ENCODE peak calls at places on chromosomes 11 and 22, in ten cellular contexts. D is A549, G is stomach, Y is suprapubic skin, B is tibial nerve, Z is transverse colon, P is ovary, S is esophagus muscularis mucosa, J is GM12878, E is sigmoid colon. W is an unnamed sample.

GRCh38 chr11:6828103-6828502 is 17.4 kb upstream of the OR10A5 start:
- DNase-seq in D (no peak), G (no peak), Y (no peak), B (no peak), Z (no peak), P (no peak), S (no peak), J (no peak), E (no peak), W (no peak)

GRCh38 chr22:30295576-30295975 is 6.3 kb upstream of the CASTOR1 start:
- DNase-seq in D (no peak), G (no peak), Y (no peak), B (no peak), Z (no peak), P (no peak), S (no peak), J (no peak), E (no peak), W (no peak)

GRCh38 chr22:29056472-29056871 is 5.2 kb downstream of the C22orf31 start:
- DNase-seq in D (no peak), G (no peak), Y (peak; percentile 10), B (no peak), Z (no peak), P (no peak), S (no peak), J (no peak), E (no peak), W (no peak)

GRCh38 chr22:27810566-27810965 is 9.0 kb upstream of the MN1 start:
- DNase-seq in D (no peak), G (peak; percentile 73), Y (no peak), B (peak; percentile 68), Z (peak; percentile 47), P (peak; percentile 84), S (no peak), J (no peak), E (peak; percentile 93), W (no peak)

GRCh38 chr11:127098684-127099083 is 98.1 kb upstream of the KIRREL3 start:
- DNase-seq in D (no peak), G (no peak), Y (no peak), B (no peak), Z (no peak), P (no peak), S (no peak), J (no peak), E (no peak), W (no peak)

GRCh38 chr11:62777389-62777788 is 6.2 kb downstream of the TAF6L start:
- DNase-seq in D (no peak), G (no peak), Y (no peak), B (no peak), Z (no peak), P (no peak), S (no peak), J (no peak), E (no peak), W (no peak)

GRCh38 chr11:96567193-96567592 is 177.4 kb downstream of the JRKL start:
- DNase-seq in D (no peak), G (no peak), Y (no peak), B (no peak), Z (no peak), P (no peak), S (no peak), J (no peak), E (no peak), W (no peak)

GRCh38 chr22:48372395-48372794 is 1455.3 kb downstream of the BRD1 start:
- DNase-seq in D (no peak), G (no peak), Y (no peak), B (no peak), Z (no peak), P (no peak), S (no peak), J (no peak), E (peak; percentile 28), W (no peak)

GRCh38 chr11:128152796-128153696 is 434.3 kb downstream of the ETS1 start:
- DNase-seq in D (no peak), G (no peak), Y (no peak), B (no peak), Z (no peak), P (no peak), S (no peak), J (no peak), E (no peak), W (no peak)

GRCh38 chr11:128148208-128148607 is 439.1 kb downstream of the ETS1 start:
- DNase-seq in D (no peak), G (no peak), Y (no peak), B (no peak), Z (no peak), P (no peak), S (no peak), J (no peak), E (no peak), W (no peak)

GRCh38 chr11:128151338-128151737 is 436.0 kb downstream of the ETS1 start:
- DNase-seq in D (no peak), G (no peak), Y (no peak), B (no peak), Z (no peak), P (no peak), S (no peak), J (no peak), E (no peak), W (no peak)

GRCh38 chr11:128146926-128147605 is 440.3 kb downstream of the ETS1 start:
- DNase-seq in D (no peak), G (no peak), Y (no peak), B (no peak), Z (no peak), P (no peak), S (no peak), J (no peak), E (no peak), W (no peak)
- TF ChIP-seq EP300 in D (no peak), G (no peak), Y (no peak), B (no peak), Z (no peak), P (no peak), S (no peak), J (no peak), E (no peak), W (no peak)

DNA sequence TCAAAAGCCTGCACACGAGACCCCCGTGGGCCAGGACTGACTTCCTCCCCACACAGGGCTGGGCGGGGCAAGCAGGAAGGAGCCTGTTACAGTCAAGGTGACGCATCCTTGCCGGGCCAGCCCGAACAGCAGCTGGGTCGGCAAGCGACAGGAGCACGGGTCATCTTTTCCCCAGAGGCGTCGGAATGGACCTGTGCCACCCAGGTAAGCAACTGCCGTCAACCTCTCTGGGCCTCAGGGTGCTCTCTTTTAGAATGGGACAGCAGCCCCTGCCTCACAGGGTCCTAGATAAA is at the start of gene CYTH4:
- DNase-seq in D (no peak), G (peak; percentile 70), Y (no peak), B (no peak), Z (peak; percentile 80), P (no peak), S (no peak), J (no peak), E (peak; percentile 80), W (peak; percentile 90)
- H3K4me3 ChIP-seq in D (no peak within 1 kb of the TSS), G (peak within 1 kb of the TSS; percentile 47), Y (peak within 1 kb of the TSS; percentile 39), B (peak within 1 kb of the TSS; percentile 48), Z (peak within 1 kb of the TSS; percentile 12), P (no peak within 1 kb of the TSS), S (peak within 1 kb of the TSS; percentile 32), J (peak within 1 kb of the TSS; percentile 69), E (peak within 1 kb of the TSS; percentile 42), W (peak within 1 kb of the TSS; percentile 39)

DNA sequence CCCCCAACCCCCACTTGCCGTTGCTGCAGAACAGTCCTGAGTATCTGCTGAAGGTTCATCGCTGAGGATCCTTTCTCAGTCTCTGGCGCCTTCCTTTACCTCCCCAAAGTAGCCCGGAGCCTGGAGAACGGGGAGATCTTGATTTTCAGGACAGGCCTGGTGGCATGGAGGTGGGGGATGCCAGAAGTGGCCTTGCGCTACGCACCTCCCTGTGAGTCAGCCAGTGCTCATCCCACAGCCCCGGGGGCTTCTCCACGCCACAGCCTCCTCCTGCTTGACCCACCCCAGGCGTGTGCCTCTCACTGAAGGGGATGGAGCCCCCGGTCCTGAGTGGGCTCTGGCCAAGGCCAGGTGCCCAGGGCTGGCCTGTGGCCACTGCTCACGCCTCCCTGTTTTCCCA is 339.6 kb downstream of the TBC1D22A start:
- DNase-seq in D (no peak), G (no peak), Y (no peak), B (no peak), Z (no peak), P (peak; percentile 24), S (no peak), J (no peak), E (no peak), W (no peak)
- H3K4me1 ChIP-seq in D (peaks cover 13% of the 10 kb centered on the region), G (peaks cover 8% of the 10 kb centered on the region), Y (no peaks in the 10 kb centered on the region), B (peaks cover 9% of the 10 kb centered on the region), Z (no peaks in the 10 kb centered on the region), P (peaks cover 10% of the 10 kb centered on the region), S (no peaks in the 10 kb centered on the region), J (no peaks in the 10 kb centered on the region), E (no peaks in the 10 kb centered on the region), W (peaks cover 3% of the 10 kb centered on the region)

GRCh38 chr11:113193894-113194293 is 120.5 kb upstream of the TTC12 start:
- DNase-seq in D (no peak), G (peak; percentile 50), Y (no peak), B (no peak), Z (no peak), P (peak; percentile 91), S (no peak), J (peak; percentile 11), E (no peak), W (no peak)

GRCh38 chr11:113193077-113193476 is 121.3 kb upstream of the TTC12 start:
- DNase-seq in D (no peak), G (no peak), Y (no peak), B (no peak), Z (no peak), P (no peak), S (no peak), J (no peak), E (no peak), W (no peak)

GRCh38 chr11:113188433-113188834 is 125.9 kb upstream of the TTC12 start:
- DNase-seq in D (no peak), G (no peak), Y (no peak), B (no peak), Z (no peak), P (no peak), S (no peak), J (peak; percentile 36), E (no peak), W (no peak)

GRCh38 chr11:113192121-113192925 is 122.1 kb upstream of the TTC12 start:
- DNase-seq in D (no peak), G (no peak), Y (no peak), B (no peak), Z (no peak), P (no peak), S (no peak), J (no peak), E (no peak), W (no peak)

DNA sequence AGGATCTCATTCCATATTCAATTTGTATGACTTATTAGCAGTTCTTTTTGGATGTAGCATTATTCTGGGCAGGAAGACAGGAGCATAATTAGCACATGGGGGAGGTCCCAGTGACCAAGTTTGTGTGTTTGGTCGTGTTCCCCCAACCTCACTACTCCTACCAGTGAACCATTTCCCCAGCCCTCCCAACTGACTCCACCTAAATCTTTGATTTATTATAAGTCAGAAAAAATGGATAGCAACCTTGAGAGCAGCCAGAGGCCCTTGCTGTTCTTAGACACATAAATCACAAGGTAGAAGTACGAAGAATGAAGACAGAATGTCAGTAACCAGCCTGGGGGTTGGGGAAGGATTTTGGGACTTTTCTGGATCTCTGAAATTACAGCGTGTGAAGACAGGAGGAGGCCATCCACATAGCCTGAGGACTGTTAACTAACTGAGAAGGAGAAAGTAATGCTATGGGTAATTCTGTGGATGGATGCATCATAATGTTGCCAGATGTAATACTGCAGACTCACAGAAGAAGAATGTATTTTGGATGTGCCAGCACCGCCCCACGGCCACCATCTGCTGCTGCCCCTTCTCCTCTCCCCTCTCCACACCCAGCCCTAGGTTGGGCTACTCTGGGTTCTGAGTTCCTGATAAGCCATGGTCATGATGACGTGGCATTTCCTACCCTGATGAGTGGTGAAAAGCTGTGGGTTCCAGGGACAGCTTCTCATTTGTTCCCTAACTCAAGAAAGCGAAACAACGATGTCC is 124.3 kb upstream of the TTC12 start:
- DNase-seq in D (peak; percentile 7), G (no peak), Y (peak; percentile 82), B (no peak), Z (no peak), P (no peak), S (no peak), J (no peak), E (no peak), W (peak; percentile 28)
- TF ChIP-seq EP300 in D (no peak), G (no peak), Y (no peak), B (no peak), Z (no peak), P (no peak), S (no peak), J (no peak), E (no peak), W (no peak)

W was measured in upper lobe of left lung.